ENCODE peak calls at places on chromosomes 5 and 9, in nine cellular contexts. H is stimulated activated CD4-positive, alpha-beta T cell treated with anti-CD3 and anti-CD28 coated beads, Interleukin-12 subunit alpha, Interleukin-12 subunit beta, amount 100 ng/mL, for 4 hours; S is AML-193; N is NCI-H524; M is adrenal gland; A is HEK293T; T is DMS 273 treated with DMSO at 0.1 percent for 48 hours; C is Calu3; J is endothelial cell. X is an unnamed sample.

GRCh38 chr9:8779478-8779877 is 979.9 kb upstream of the DMAC1 start:
- DNase-seq in N (no peak), A (no peak), S (no peak), C (no peak), H (no peak), J (no peak), T (no peak), M (no peak), X (no peak)

GRCh38 chr5:100803391-100803790 is 99.7 kb downstream of the ST8SIA4 start:
- DNase-seq in A (no peak), M (no peak), T (peak; percentile 66), C (no peak), S (no peak), J (no peak), N (peak; percentile 91), H (no peak), X (no peak)

GRCh38 chr5:93807860-93808259 is 66.5 kb upstream of the POU5F2 start:
- DNase-seq in C (no peak), T (no peak), S (no peak), M (no peak), A (no peak), H (no peak), N (no peak), J (no peak), X (no peak)

GRCh38 chr5:157827429-157827828 is 31.5 kb downstream of the CLINT1 start:
- DNase-seq in T (no peak), M (no peak), N (no peak), S (no peak), H (no peak), J (no peak), A (no peak), C (no peak), X (no peak)

GRCh38 chr5:142520885-142521284 is 165.0 kb downstream of the FGF1 start:
- DNase-seq in A (no peak), N (no peak), H (no peak), S (no peak), C (no peak), T (no peak), M (no peak), J (no peak), X (no peak)

GRCh38 chr5:42400474-42400873 is 22.8 kb upstream of the GHR start:
- DNase-seq in C (no peak), T (no peak), N (no peak), H (no peak), A (no peak), S (no peak), M (no peak), J (no peak), X (no peak)

GRCh38 chr5:133868946-133869674 is 99.3 kb downstream of the C5orf15 start:
- DNase-seq in C (peak; percentile 84), J (peak; percentile 75), M (peak; percentile 83), A (peak; percentile 77), S (peak; percentile 36), N (peak; percentile 60), H (peak; percentile 80), T (peak; percentile 20), X (peak; percentile 80)

GRCh38 chr5:64971538-64971937 is 202.8 kb downstream of the CWC27 start:
- DNase-seq in H (no peak), N (peak; percentile 29), M (no peak), T (no peak), J (no peak), C (no peak), A (no peak), S (no peak), X (no peak)

GRCh38 chr5:62212648-62213047 is 93.4 kb upstream of the KIF2A start:
- DNase-seq in A (no peak), T (no peak), H (no peak), C (no peak), N (no peak), M (no peak), S (no peak), J (no peak), X (no peak)

GRCh38 chr9:120030847-120031246 is 549.1 kb downstream of the CDK5RAP2 start:
- DNase-seq in A (no peak), S (no peak), N (no peak), H (no peak), J (no peak), T (no peak), M (no peak), C (no peak), X (no peak)

GRCh38 chr9:3751125-3751758 is 225.4 kb upstream of the RFX3 start:
- DNase-seq in J (no peak), T (no peak), C (peak; percentile 12), S (no peak), H (no peak), A (no peak), M (no peak), N (no peak), X (no peak)

GRCh38 chr5:177482359-177482795 is 8.9 kb upstream of the DBN1 start:
- DNase-seq in M (no peak), J (no peak), T (no peak), C (no peak), N (peak; percentile 40), H (no peak), S (no peak), A (no peak), X (no peak)